ENCODE peak calls at places on chromosomes 2 and 18, in four cellular contexts. Y is colonic mucosa, N is esophagus squamous epithelium, S is neural progenitor cell. F is an unnamed sample.

GRCh38 chr2:143171817-143172216 is 42.6 kb downstream of the ARHGAP15 start:
- DNase-seq in Y (no peak), N (no peak), S (peak), F (no peak)

GRCh38 chr2:12261993-12262680 is 454.6 kb upstream of the TRIB2 start:
- DNase-seq in Y (no peak), N (no peak), S (no peak), F (no peak)

GRCh38 chr2:119240311-119241204 is 16.9 kb downstream of the STEAP3 start:
- DNase-seq in Y (peak), N (no peak), S (peak), F (no peak)

GRCh38 chr18:58047556-58047882 is 3.5 kb downstream of the NEDD4L start:
- DNase-seq in Y (no peak), N (no peak), S (no peak), F (no peak)

GRCh38 chr2:47339745-47340541 is 63.0 kb upstream of the MSH2 start:
- DNase-seq in Y (peak), N (no peak), S (no peak), F (no peak)

GRCh38 chr2:218815649-218816048 is 16.0 kb downstream of the PRKAG3 start:
- DNase-seq in Y (no peak), N (no peak), S (no peak), F (no peak)

GRCh38 chr18:23226930-23227728 is 91.8 kb downstream of the CABLES1 start:
- DNase-seq in Y (no peak), N (no peak), S (no peak), F (no peak)

GRCh38 chr18:45221363-45221762 is 393.9 kb upstream of the SLC14A2 start:
- DNase-seq in Y (no peak), N (no peak), S (no peak), F (no peak)

GRCh38 chr2:206217743-206218520 is 56.5 kb upstream of the ZDBF2 start:
- DNase-seq in Y (no peak), N (no peak), S (peak), F (no peak)

GRCh38 chr2:176555112-176555511 is 285.9 kb downstream of the MTX2 start:
- DNase-seq in Y (no peak), N (no peak), S (no peak), F (no peak)

GRCh38 chr2:176554107-176555048 is 285.1 kb downstream of the MTX2 start:
- DNase-seq in Y (peak), N (no peak), S (peak), F (no peak)

GRCh38 chr2:176552456-176553135 is 283.4 kb downstream of the MTX2 start:
- DNase-seq in Y (no peak), N (no peak), S (no peak), F (no peak)

GRCh38 chr2:176555781-176556180 is 286.5 kb downstream of the MTX2 start:
- DNase-seq in Y (no peak), N (no peak), S (no peak), F (no peak)

DNA sequence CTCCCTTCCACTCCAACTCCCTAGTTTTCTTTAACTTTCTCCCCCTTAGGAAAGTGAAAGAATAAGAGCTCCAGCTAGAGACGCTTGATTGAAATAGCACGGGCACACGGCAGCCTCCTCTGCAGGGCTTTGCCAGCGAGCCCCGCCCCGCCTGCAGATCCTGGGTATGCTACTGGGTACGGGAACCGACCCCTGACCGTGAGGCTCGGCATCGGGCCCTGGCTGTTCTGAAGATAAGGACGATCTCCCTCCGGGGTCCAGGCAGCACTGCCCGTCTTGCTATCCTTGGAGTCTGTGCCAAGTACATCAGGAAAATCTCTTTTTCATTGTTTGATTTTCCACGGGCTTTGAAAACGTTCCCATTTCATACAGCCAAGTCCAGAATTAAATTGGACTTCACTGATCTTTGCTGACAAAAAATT is 284.5 kb downstream of the MTX2 start:
- DNase-seq in Y (peak), N (no peak), S (peak), F (no peak)
- TF ChIP-seq CTCF in Y (no peak), N (no peak), S (no peak), F (no peak)

DNA sequence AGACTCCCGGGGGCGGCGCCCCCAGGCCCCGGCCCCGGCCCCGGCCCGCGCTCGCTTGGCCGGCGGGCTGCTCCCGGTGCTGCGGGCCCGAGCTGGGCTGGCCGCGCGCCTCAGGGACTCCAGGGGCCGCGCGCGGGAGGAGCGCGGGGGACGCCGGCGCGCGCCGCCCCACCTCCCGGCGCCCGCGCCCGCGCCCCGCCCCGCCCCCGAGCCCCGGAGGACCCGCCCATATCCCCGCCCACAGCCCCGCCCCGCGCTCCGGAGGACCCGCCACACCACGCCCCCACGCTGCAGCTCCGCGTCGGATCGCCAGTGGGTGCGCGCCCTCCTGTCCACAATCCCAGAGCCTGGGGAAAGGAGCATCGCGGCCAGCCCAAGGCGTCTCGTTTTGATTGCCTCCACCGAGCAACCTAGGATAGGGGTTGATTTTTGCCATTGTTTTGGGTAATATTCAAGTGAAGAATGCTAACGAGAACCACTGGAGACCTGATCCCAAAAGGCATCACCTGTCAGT is at the start of gene PARD6G:
- DNase-seq in Y (peak), N (no peak), S (peak), F (no peak)
- TF ChIP-seq CTCF in Y (no peak), N (no peak), S (peak), F (no peak)

GRCh38 chr18:49563130-49563540 is 1.3 kb downstream of the LIPG start:
- DNase-seq in Y (no peak), N (no peak), S (no peak), F (no peak)

GRCh38 chr18:49565656-49566055 is 3.8 kb downstream of the LIPG start:
- DNase-seq in Y (no peak), N (no peak), S (peak), F (no peak)

GRCh38 chr18:49563701-49564100 is 1.8 kb downstream of the LIPG start:
- DNase-seq in Y (no peak), N (no peak), S (no peak), F (no peak)

GRCh38 chr18:49565101-49565500 is 3.2 kb downstream of the LIPG start:
- DNase-seq in Y (no peak), N (no peak), S (no peak), F (no peak)

DNA sequence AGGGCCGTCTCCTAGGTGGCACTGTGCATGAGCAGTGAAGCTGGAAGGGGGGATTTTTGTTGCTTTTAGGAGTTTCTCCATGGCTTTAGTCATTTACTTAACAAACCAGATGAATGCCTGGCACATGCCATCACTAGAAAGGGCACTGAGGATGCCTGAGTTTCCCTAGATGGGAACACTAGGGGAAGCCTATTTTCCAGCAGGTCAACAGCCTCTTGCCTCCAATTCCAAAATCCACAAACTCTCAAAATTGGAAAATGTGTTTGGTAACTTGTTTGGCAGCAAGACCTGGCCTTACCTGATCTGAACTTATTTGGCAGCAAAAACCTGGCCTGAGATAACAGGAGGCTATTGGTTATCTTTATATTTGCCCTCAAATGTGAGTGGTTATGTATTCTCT is 2.6 kb downstream of the LIPG start:
- DNase-seq in Y (no peak), N (no peak), S (no peak), F (no peak)
- TF ChIP-seq CTCF in Y (no peak), N (no peak), S (no peak), F (no peak)

DNA sequence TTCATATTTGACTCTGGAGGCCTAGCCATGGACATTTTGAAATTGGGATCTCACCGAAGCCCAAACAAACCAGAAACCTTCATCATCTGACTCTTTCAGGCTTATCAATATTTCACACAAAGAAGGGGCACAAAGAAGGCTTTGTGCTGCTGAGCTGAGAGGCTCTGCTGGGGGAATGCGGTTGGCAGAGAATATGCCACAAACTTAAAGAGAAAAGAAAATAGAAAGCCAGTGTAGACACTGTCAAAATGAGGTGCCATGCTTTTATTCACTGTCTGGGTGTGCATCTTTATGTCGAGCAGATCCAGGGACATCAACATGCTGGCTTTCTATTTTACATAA is 162.6 kb downstream of the QPCT start:
- DNase-seq in Y (no peak), N (no peak), S (no peak), F (no peak)
- TF ChIP-seq CTCF in Y (no peak), N (no peak), S (no peak), F (no peak)

DNA sequence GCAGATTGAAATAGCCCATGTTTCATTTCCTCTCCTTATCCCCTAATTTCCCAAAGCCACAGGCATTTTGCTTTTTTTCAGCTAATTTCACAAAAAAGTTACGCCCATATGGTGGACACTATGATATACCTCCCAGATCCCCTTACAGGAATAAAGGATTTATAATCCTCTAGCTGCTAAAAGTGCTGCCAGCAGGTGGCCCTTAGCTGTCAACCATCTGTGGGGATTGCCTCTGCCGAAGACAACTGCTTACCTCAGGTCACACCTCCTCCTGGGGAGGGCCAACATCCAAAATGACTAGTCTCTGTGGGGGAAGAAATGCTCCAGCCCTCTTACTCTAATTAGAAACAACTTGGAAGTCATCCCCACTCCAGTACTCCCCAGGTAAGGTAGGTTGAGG is 61.0 kb upstream of the EPB41L3 start:
- DNase-seq in Y (no peak), N (no peak), S (no peak), F (no peak)
- TF ChIP-seq CTCF in Y (no peak), N (no peak), S (no peak), F (no peak)

GRCh38 chr2:101722878-101723277 is 25.4 kb downstream of the MAP4K4 start:
- DNase-seq in Y (no peak), N (no peak), S (no peak), F (no peak)

GRCh38 chr2:101725038-101725437 is 27.5 kb downstream of the MAP4K4 start:
- DNase-seq in Y (no peak), N (no peak), S (no peak), F (no peak)

GRCh38 chr2:101725515-101726192 is 28.1 kb downstream of the MAP4K4 start:
- DNase-seq in Y (no peak), N (no peak), S (peak), F (no peak)

GRCh38 chr2:101723366-101724112 is 26.0 kb downstream of the MAP4K4 start:
- DNase-seq in Y (no peak), N (no peak), S (no peak), F (no peak)

DNA sequence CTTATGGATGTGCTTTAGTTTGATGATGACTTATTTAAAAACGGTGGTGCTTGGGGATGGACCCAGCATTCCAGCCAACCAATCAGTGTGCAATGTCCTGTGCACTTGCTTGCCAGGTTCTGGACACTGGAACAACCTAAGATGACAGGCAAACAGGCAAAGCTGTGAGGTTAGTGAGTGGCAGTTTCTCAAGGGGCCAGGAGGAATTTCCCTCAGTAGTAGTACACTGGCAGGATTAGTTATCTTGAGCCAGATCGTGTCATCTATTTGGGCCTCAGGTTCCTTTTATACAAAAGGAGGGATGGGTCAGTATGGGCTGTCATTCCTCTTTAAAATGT is 26.6 kb downstream of the MAP4K4 start:
- DNase-seq in Y (no peak), N (no peak), S (no peak), F (no peak)
- TF ChIP-seq CTCF in Y (no peak), N (no peak), S (no peak), F (no peak)

GRCh38 chr2:237601453-237602116 is 11.1 kb upstream of the RAB17 start:
- DNase-seq in Y (no peak), N (no peak), S (peak), F (no peak)
- TF ChIP-seq CTCF in Y (no peak), N (no peak), S (peak), F (no peak)

GRCh38 chr2:40844353-40845277 is 392.7 kb upstream of the SLC8A1 start:
- DNase-seq in Y (no peak), N (no peak), S (peak), F (no peak)
- TF ChIP-seq CTCF in Y (no peak), N (no peak), S (peak), F (no peak)

DNA sequence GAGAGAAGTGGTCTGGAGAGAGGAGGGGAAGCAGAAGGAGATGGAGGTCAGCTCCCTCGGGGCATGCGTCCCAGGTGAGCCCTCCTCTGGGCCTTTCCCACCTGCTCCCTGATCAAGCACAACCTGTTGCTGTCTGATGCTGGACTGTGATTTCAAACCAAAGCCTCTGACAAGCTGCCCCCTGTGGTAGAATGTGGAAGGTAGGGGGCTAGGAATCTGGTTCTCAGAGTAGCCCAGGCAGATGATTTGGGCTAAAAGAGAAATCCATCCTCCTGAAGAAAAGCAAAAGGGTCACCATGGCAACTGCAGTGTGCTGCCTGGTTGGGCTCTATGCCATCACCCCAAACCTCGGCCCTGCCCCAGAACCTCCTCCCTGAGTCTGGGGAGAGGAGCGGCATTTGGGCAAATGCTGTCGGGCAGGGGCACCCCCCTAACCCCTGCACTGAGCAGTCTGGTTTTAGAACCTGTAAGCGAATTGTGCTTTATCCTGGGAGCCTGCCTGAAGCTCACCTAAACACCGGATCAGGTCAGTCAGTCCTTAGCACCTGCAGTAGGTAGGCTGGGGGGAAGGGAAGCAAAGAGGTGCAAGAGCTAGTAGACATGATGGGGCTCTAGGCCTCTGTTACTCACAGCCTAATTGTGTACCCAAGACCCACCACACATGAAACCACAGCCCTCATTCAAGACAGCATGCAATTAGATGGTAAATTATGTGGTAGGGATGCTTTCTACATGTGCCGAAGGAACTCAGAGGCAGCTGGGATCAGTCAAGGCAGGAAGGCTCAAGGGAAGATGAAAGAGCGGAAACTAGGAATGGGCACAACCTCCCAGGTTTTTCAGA is 83.6 kb downstream of the DNMT3A start:
- DNase-seq in Y (no peak), N (no peak), S (peak), F (no peak)
- TF ChIP-seq CTCF in Y (no peak), N (no peak), S (peak), F (no peak)

DNA sequence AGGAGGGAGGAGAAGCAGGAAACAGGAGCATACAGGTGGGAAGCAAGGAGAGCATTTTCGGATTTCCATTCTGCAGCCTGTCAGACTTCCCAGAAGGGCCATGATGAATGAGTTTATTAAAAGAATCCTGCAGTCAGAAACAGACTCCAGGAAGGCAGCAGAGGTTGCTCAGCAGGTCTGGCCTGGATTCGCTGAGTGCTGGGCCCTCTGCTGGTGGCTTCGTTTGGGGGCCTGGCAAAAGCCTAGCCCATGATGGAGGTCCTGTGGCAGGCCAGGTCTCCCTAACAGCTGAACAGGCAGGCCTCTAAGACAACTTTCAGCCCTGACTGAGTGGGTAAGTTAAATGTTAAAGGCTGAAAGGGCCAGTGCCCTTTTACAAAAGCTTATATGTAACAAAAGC is 108.2 kb upstream of the CAPN13 start:
- DNase-seq in Y (peak), N (no peak), S (peak), F (no peak)
- TF ChIP-seq CTCF in Y (no peak), N (peak), S (peak), F (no peak)